ENCODE peak calls at places on chromosomes 13 and 19, in eight cellular contexts. P is WTC11, C is thyroid gland, O is heart left ventricle, G is spleen, D is RWPE1, V is upper lobe of left lung, T is AG10803. X is an unnamed sample.

GRCh38 chr19:5804516-5805464 is at the start of gene NRTN:
- DNase-seq in P (peak; percentile 65), C (no peak), O (peak; percentile 33), G (peak; percentile 82), D (peak; percentile 65), V (peak; percentile 88), T (no peak), X (no peak)

GRCh38 chr13:108214511-108215383 is 589 bp downstream of the LIG4 start:
- DNase-seq in P (peak; percentile 17), C (peak; percentile 44), O (no peak), G (peak; percentile 82), D (peak; percentile 13), V (peak; percentile 49), T (no peak), X (no peak)

GRCh38 chr13:20424959-20425358 is 100.7 kb downstream of the CRYL1 start:
- DNase-seq in P (no peak), C (no peak), O (no peak), G (no peak), D (no peak), V (no peak), T (no peak), X (no peak)

GRCh38 chr13:85287528-85287927 is 511.7 kb downstream of the SLITRK6 start:
- DNase-seq in P (no peak), C (no peak), O (no peak), G (no peak), D (no peak), V (no peak), T (no peak), X (no peak)

GRCh38 chr13:50616101-50616500 is 227.4 kb downstream of the DLEU7 start:
- DNase-seq in P (no peak), C (no peak), O (no peak), G (no peak), D (no peak), V (no peak), T (peak; percentile 70), X (no peak)

GRCh38 chr13:114134111-114134943 is 1.9 kb upstream of the RASA3 start:
- DNase-seq in P (no peak), C (peak; percentile 76), O (no peak), G (peak; percentile 87), D (no peak), V (no peak), T (no peak), X (no peak)

GRCh38 chr19:49580264-49581006 is at the start of gene NOSIP:
- DNase-seq in P (peak; percentile 96), C (peak; percentile 96), O (peak; percentile 96), G (peak; percentile 96), D (peak; percentile 87), V (peak; percentile 86), T (peak; percentile 96), X (peak; percentile 96)

GRCh38 chr13:76711515-76712182 is 174.6 kb downstream of the KCTD12 start:
- DNase-seq in P (no peak), C (no peak), O (peak; percentile 34), G (no peak), D (peak; percentile 72), V (no peak), T (peak; percentile 97), X (no peak)

GRCh38 chr13:110616103-110617101 is 1.1 kb downstream of the NAXD start:
- DNase-seq in P (peak; percentile 31), C (peak; percentile 52), O (no peak), G (peak; percentile 86), D (peak; percentile 67), V (no peak), T (peak; percentile 62), X (no peak)

GRCh38 chr13:23087884-23088283 is 92.9 kb upstream of the SGCG start:
- DNase-seq in P (peak; percentile 62), C (no peak), O (no peak), G (no peak), D (peak; percentile 20), V (no peak), T (peak; percentile 6), X (no peak)

GRCh38 chr13:84994582-84994981 is 804.6 kb downstream of the SLITRK6 start:
- DNase-seq in P (no peak), C (no peak), O (no peak), G (no peak), D (no peak), V (no peak), T (no peak), X (no peak)

GRCh38 chr19:19774354-19775033 is 41.6 kb upstream of the ZNF14 start:
- DNase-seq in P (no peak), C (no peak), O (no peak), G (no peak), D (no peak), V (no peak), T (no peak), X (no peak)

GRCh38 chr19:19775891-19776205 is 42.9 kb upstream of the ZNF14 start:
- DNase-seq in P (no peak), C (no peak), O (no peak), G (no peak), D (no peak), V (no peak), T (no peak), X (no peak)

GRCh38 chr19:19777692-19778091 is 43.9 kb downstream of the ZNF506 start:
- DNase-seq in P (no peak), C (no peak), O (no peak), G (no peak), D (no peak), V (no peak), T (no peak), X (no peak)

GRCh38 chr19:19778666-19779065 is 42.9 kb downstream of the ZNF506 start:
- DNase-seq in P (no peak), C (no peak), O (no peak), G (no peak), D (no peak), V (no peak), T (no peak), X (no peak)

GRCh38 chr19:19776206-19777008 is 43.5 kb upstream of the ZNF14 start:
- DNase-seq in P (peak; percentile 99), C (peak; percentile 99), O (peak; percentile 97), G (peak; percentile 99), D (peak; percentile 94), V (peak; percentile 98), T (peak; percentile 98), X (peak; percentile 94)
- TF ChIP-seq CTCF in P (no peak), C (peak; percentile 10), O (no peak), G (no peak), D (no peak), V (peak; percentile 59), T (no peak), X (no peak)

DNA sequence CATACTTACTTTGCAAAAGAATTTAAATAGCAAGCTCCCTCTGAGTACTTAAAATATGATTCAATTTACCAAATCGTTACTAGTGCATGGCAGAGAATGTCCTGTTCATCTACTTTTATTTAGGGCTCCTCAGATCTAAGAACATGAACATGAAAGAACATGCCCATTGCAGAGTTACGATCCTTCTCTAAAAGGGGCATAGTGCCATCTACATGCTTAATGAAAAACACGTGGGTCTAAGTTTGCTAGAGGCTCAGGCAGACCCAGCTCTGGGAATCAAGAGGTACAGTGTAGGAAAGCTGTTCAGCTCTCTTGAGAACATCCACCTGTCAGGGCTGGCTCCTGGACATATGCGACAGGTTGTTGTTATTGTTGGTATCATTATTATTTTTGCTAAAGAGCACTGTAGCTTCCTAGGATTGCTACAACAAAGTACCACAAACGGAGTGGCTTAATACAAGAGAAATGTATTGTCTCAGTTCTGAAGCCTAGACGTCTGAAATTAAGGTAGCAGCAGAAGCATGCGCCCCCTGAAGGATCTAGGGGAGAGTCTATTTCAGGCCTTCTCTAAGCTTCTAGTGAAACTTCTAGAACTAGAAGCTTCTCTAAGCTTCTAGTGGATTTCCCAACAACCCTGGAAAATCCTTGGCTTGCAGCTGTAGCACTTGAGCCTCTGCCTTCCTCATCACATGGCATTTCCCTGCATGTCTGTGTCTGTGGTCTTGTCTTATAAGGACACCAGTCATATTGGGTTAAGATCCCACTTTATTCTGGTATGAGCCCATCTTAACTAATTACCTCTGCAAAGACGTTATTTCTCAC is 133.9 kb downstream of the DCT start:
- DNase-seq in P (no peak), C (no peak), O (no peak), G (no peak), D (peak; percentile 58), V (no peak), T (peak; percentile 59), X (no peak)
- TF ChIP-seq CTCF in P (no peak), C (no peak), O (no peak), G (no peak), D (peak; percentile 50), V (no peak), T (no peak), X (no peak)

GRCh38 chr19:40599331-40600085 is 1.7 kb upstream of the LTBP4 start:
- DNase-seq in P (no peak), C (no peak), O (peak; percentile 60), G (no peak), D (no peak), V (peak; percentile 34), T (no peak), X (no peak)

GRCh38 chr19:40598918-40599307 is 2.3 kb upstream of the LTBP4 start:
- DNase-seq in P (no peak), C (no peak), O (no peak), G (no peak), D (no peak), V (no peak), T (no peak), X (no peak)

GRCh38 chr19:40600086-40600917 is 867 bp upstream of the LTBP4 start:
- DNase-seq in P (no peak), C (no peak), O (peak; percentile 75), G (no peak), D (no peak), V (peak; percentile 87), T (no peak), X (no peak)

GRCh38 chr19:40603071-40603718 is 2.0 kb downstream of the LTBP4 start:
- DNase-seq in P (no peak), C (peak; percentile 72), O (no peak), G (no peak), D (no peak), V (no peak), T (peak; percentile 36), X (no peak)

DNA sequence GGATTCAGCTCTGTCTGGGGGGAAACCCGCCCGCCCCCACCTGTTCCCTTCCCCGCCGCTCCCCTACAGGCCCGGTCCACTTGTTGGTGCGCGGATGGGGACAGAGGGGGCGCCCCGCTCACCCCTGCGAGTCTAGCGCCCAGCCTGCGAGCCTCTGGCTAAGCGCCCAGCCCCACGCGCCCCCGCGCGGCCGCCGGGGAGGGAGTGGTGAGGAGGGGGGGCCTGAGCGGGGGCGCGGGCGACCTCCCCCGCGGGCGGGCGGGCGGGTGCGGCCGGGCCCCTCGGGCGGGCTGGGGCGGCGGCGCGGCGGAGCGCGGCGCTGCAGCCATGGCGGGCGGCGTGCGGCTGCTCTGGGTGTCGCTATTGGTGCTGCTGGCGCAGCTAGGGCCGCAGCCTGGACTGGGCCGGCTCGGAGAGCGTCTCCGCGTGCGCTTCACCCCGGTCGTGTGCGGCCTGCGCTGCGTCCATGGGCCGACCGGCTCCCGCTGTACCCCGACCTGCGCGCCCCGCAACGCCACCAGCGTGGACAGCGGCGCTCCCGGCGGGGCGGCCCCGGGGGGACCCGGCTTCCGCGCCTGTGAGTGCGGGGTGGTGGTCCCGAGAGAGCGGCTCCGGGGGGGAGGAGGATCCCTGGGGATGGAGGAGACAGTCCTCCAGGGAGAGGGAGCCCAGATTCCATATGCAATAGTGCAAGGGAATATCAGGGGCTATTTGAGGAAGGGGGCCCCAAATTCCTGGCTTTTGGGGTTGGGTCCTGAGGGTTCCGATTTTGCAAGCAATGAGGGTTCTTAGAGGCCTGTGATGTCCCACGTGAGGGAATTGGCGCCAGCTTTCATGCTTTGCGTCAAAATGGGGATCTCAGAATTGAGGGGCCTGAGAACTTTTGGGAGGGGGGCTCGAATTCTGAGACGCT is at the start of gene LTBP4:
- DNase-seq in P (no peak), C (peak; percentile 68), O (peak; percentile 81), G (peak; percentile 82), D (no peak), V (peak; percentile 94), T (no peak), X (no peak)
- TF ChIP-seq CTCF in P (no peak), C (no peak), O (no peak), G (no peak), D (peak; percentile 30), V (no peak), T (peak; percentile 0), X (no peak)

GRCh38 chr13:39012608-39013007 is 22.0 kb upstream of the STOML3 start:
- DNase-seq in P (peak; percentile 71), C (no peak), O (no peak), G (no peak), D (no peak), V (peak; percentile 7), T (no peak), X (no peak)
- TF ChIP-seq CTCF in P (no peak), C (no peak), O (no peak), G (no peak), D (no peak), V (no peak), T (no peak), X (no peak)

X was measured in CD14-positive monocyte.